ENCODE peak calls at places on chromosomes 3 and 15, in five cellular contexts. G is testis, S is tibial nerve, P is IMR-90, O is stomach. H is an unnamed sample.

GRCh38 chr15:60083318-60083717 is 79.2 kb downstream of the FOXB1 start:
- DNase-seq in O (no peak), P (peak), S (no peak), G (no peak), H (no peak)

GRCh38 chr3:141707741-141708203 is 30.3 kb upstream of the RNF7 start:
- DNase-seq in O (no peak), P (peak), S (no peak), G (no peak), H (no peak)

GRCh38 chr3:168162172-168162571 is 66.4 kb upstream of the GOLIM4 start:
- DNase-seq in O (no peak), G (no peak), S (no peak), P (peak), H (no peak)

GRCh38 chr15:66706225-66706732 is 4.2 kb downstream of the SMAD6 start:
- DNase-seq in G (peak), O (peak), S (no peak), P (peak), H (peak)

GRCh38 chr3:144344925-144345548 is 373.4 kb downstream of the DIPK2A start:
- DNase-seq in G (no peak), O (no peak), P (no peak), S (no peak), H (no peak)

GRCh38 chr3:59809750-59810444 is 760.1 kb upstream of the CFAP20DC start:
- DNase-seq in O (no peak), P (peak), G (peak), S (peak), H (no peak)

GRCh38 chr15:82643992-82644391 is 3.2 kb downstream of the CPEB1 start:
- DNase-seq in S (no peak), P (no peak), G (no peak), O (no peak), H (no peak)

GRCh38 chr3:12934431-12934830 is 93.1 kb upstream of the RPL32 start:
- DNase-seq in G (peak), O (peak), P (no peak), S (no peak), H (peak)

GRCh38 chr3:56868706-56869105 is 67.0 kb upstream of the ARHGEF3 start:
- DNase-seq in O (no peak), G (peak), S (no peak), P (no peak), H (no peak)

GRCh38 chr3:161070252-161070930 is 34.8 kb downstream of the B3GALNT1 start:
- DNase-seq in P (no peak), G (no peak), O (no peak), S (no peak), H (no peak)

GRCh38 chr3:111846717-111847116 is 12.3 kb upstream of the PHLDB2 start:
- DNase-seq in G (no peak), O (no peak), S (no peak), P (peak), H (no peak)

GRCh38 chr15:81195339-81195864 is 1.3 kb upstream of the IL16 start:
- DNase-seq in S (no peak), O (no peak), P (no peak), G (no peak), H (no peak)

GRCh38 chr15:81197688-81198281 is 1.1 kb downstream of the IL16 start:
- DNase-seq in S (no peak), G (no peak), O (no peak), P (no peak), H (no peak)

GRCh38 chr15:81197255-81197630 is 564 bp downstream of the IL16 start:
- DNase-seq in G (no peak), O (no peak), P (no peak), S (no peak), H (no peak)

GRCh38 chr15:81196576-81197254 is at the start of gene IL16:
- DNase-seq in G (no peak), P (no peak), S (no peak), O (no peak), H (no peak)

DNA sequence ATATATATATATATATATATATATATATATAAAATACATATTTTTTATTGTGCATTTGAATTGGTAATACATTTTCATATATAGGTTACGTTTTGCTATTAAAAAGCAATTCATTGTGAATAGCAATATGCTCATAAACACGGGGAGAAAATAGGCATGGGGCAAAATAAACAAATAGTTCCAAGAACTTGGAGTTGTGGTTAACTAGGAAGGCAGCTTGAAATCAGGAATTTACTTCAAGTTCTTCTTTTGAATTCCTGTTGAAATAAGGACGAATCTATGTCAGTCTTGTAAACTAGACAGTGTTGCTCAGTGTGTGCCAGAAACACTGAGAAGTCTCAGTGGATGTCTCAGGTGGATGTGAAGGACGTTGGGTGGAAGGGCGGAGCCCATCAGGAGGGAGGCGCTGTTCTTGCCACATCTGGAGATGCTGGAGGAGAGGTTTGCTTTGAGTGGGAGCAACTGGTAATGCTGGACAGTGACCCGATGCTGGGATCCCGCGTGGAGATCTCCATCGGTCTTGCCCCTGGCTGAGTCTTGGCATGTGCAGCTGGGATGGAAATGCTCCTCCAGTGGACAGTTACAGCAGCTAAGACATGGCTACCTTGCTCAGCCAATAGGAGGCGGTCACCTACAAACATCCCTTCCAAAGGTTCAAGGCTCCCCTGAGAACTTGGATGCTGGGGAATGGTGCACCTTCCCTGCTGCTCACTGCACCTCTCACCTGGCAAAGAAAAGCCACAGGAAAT is 2.5 kb downstream of the IL16 start:
- DNase-seq in O (no peak), G (no peak), P (no peak), S (no peak), H (no peak)
- TF ChIP-seq POLR2A in O (no peak), G (no peak), P (no peak), S (no peak), H (no peak)

GRCh38 chr3:4751057-4752051 is 227.9 kb upstream of the BHLHE40 start:
- DNase-seq in S (no peak), G (no peak), O (no peak), P (peak), H (no peak)
- TF ChIP-seq POLR2A in S (no peak), G (no peak), O (no peak), P (no peak), H (no peak)

DNA sequence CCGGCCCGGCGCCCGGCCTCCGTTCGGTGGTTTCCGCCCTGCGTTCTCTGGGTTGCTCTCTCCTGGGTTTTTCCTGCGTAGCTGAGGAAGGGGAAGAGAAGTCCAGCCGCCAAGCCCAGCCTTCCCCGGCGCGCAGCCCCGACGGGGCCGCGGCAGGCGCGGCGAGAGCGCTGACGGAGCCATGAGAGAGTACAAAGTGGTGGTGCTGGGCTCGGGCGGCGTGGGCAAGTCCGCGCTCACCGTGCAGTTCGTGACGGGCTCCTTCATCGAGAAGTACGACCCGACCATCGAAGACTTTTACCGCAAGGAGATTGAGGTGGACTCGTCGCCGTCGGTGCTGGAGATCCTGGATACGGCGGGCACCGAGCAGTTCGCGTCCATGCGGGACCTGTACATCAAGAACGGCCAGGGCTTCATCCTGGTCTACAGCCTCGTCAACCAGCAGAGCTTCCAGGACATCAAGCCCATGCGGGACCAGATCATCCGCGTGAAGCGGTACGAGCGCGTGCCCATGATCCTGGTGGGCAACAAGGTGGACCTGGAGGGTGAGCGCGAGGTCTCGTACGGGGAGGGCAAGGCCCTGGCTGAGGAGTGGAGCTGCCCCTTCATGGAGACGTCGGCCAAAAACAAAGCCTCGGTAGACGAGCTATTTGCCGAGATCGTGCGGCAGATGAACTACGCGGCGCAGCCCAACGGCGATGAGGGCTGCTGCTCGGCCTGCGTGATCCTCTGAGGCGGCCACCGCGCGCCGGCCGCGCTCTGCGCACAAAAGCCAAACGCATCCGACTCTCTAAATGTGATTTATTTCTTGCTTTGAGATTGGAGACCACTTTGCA is 705 bp downstream of the RAP2B start:
- DNase-seq in P (peak), S (peak), G (peak), O (peak), H (peak)
- TF ChIP-seq POLR2A in P (no peak), S (no peak), G (no peak), O (no peak), H (no peak)

DNA sequence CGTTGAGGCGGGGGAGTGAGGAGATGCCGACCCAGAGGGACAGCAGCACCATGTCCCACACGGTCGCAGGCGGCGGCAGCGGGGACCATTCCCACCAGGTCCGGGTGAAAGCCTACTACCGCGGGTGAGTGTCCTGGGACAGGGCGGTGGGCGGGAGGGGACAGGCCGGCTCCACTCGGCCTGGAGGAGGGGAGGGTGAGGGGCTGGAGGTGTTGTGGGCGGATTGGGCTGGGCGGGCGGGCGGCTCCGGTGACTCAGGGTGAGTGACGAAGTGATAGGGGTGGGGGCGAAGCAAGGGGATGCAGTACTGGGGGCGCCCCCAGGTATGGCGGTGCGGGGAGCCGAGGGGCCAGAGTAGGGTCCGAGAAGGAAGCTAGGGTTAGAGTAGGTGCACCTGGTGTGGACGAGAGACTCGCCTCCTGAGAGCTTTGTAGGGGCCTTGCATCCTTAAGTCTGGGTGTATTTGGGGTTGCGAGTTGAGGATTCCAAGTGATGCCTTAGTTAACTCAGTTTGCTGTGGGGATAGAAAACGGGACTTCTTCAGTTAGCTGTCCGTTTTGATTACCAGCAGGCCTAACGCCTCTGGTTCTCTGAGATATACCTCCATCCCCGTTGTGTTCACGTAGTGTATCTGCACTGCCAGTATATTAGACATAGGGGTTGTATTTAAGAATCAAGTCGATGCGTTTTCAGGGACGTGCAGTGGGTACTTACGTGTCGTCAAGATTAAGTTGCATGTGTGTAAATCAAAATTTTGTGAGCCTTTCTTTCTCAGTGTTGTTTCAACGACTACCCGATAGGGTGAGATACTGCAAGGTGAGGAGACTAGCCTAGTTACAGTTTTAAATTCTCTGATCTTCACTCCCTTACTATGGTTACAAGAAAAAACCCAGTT is 670 bp downstream of the PRKCI start:
- DNase-seq in S (peak), P (peak), O (peak), G (peak), H (no peak)
- TF ChIP-seq POLR2A in S (peak), P (no peak), O (no peak), G (no peak), H (no peak)

DNA sequence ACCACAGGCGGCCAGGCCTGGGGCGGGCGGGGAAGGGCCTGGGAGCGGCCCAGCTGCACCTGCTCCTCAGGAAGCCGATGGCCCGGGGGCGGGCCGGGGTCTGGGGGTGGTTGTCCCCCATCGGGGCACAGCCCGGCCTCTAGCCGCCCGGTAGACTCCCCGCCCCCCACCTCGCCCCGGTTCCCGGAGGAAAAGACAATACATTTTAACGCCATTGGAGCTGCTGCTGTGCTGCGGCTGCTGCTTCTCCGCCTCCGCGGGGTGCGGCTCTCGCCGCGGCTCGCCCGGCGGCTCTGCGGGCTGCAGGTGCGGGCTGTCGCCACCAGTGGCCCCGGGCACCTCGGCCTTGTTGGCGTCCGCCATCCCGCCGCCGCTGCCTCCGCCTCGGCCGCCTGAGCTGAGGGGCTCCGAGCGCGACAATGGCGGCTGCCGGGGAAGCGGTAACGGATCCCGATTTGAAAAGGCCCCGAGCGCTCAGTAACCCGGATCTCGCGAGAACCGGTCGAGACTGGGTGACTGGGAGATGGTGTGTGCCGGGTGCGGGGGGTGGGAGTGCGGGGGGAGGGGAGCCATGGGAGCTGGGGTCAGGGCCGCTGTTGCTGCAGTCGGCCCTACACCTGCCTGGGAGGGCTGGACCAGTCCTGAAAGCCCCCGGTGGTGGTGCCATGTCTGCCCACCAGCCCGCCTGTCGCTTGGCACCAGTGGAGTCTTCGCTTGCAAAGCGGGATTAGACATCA is at the start of gene MYEF2:
- DNase-seq in S (peak), G (peak), P (peak), O (peak), H (peak)
- TF ChIP-seq POLR2A in S (no peak), G (no peak), P (no peak), O (no peak), H (no peak)

GRCh38 chr15:35393403-35393802 is 152.6 kb downstream of the DPH6 start:
- DNase-seq in G (no peak), P (no peak), O (no peak), S (no peak), H (no peak)
- TF ChIP-seq POLR2A in G (no peak), P (no peak), O (no peak), S (no peak), H (no peak)